ENCODE peak calls at places on chromosomes 3 and 15, in six cellular contexts. One of them, this sample, is unnamed.

GRCh38 chr15:77118787-77119410 is 48.0 kb upstream of the TSPAN3 start:
- DNase-seq in K562: peak; percentile 37
- DNase-seq in SK-N-SH: peak; percentile 55
- DNase-seq in HCT116: peak; percentile 36
- DNase-seq in HepG2: peak; percentile 59
- DNase-seq in GM12878: peak; percentile 32
- DNase-seq in this sample: peak; percentile 45

GRCh38 chr3:134423153-134423552 is 48.9 kb upstream of the AMOTL2 start:
- DNase-seq in HCT116: no peak
- DNase-seq in SK-N-SH: peak; percentile 25
- DNase-seq in GM12878: no peak
- DNase-seq in HepG2: no peak
- DNase-seq in K562: no peak
- DNase-seq in this sample: no peak

GRCh38 chr15:34514251-34514760 is 69.1 kb downstream of the GOLGA8B start:
- DNase-seq in HCT116: no peak
- DNase-seq in SK-N-SH: peak; percentile 79
- DNase-seq in K562: peak; percentile 66
- DNase-seq in HepG2: no peak
- DNase-seq in GM12878: no peak
- DNase-seq in this sample: no peak

GRCh38 chr15:59887211-59887610 is 116.9 kb upstream of the FOXB1 start:
- DNase-seq in SK-N-SH: no peak
- DNase-seq in HCT116: no peak
- DNase-seq in GM12878: no peak
- DNase-seq in K562: no peak
- DNase-seq in HepG2: no peak
- DNase-seq in this sample: no peak

GRCh38 chr3:41503998-41504623 is 304.8 kb downstream of the CTNNB1 start:
- DNase-seq in HCT116: no peak
- DNase-seq in HepG2: no peak
- DNase-seq in K562: no peak
- DNase-seq in GM12878: no peak
- DNase-seq in SK-N-SH: no peak
- DNase-seq in this sample: no peak

GRCh38 chr3:197331131-197331530 is 32.7 kb upstream of the DLG1 start:
- DNase-seq in HepG2: peak; percentile 33
- DNase-seq in HCT116: peak; percentile 27
- DNase-seq in SK-N-SH: no peak
- DNase-seq in GM12878: no peak
- DNase-seq in K562: peak; percentile 31
- DNase-seq in this sample: no peak

GRCh38 chr3:123385072-123385471 is 63.8 kb downstream of the ADCY5 start:
- DNase-seq in HCT116: no peak
- DNase-seq in SK-N-SH: no peak
- DNase-seq in HepG2: no peak
- DNase-seq in GM12878: no peak
- DNase-seq in K562: no peak
- DNase-seq in this sample: no peak

GRCh38 chr3:30680789-30681188 is 74.4 kb downstream of the TGFBR2 start:
- DNase-seq in HepG2: no peak
- DNase-seq in K562: no peak
- DNase-seq in HCT116: no peak
- DNase-seq in GM12878: no peak
- DNase-seq in SK-N-SH: peak; percentile 10
- DNase-seq in this sample: no peak

GRCh38 chr15:39944711-39945110 is 10.8 kb downstream of the EIF2AK4 start:
- DNase-seq in GM12878: no peak
- DNase-seq in HepG2: no peak
- DNase-seq in SK-N-SH: no peak
- DNase-seq in K562: no peak
- DNase-seq in HCT116: no peak
- DNase-seq in this sample: no peak

GRCh38 chr3:30752961-30753360 is 141.5 kb downstream of the GADL1 start:
- DNase-seq in K562: no peak
- DNase-seq in HCT116: no peak
- DNase-seq in GM12878: no peak
- DNase-seq in HepG2: peak; percentile 21
- DNase-seq in SK-N-SH: no peak
- DNase-seq in this sample: no peak

GRCh38 chr3:64496786-64497560 is 190.8 kb downstream of the ADAMTS9 start:
- DNase-seq in GM12878: no peak
- DNase-seq in HCT116: no peak
- DNase-seq in K562: no peak
- DNase-seq in SK-N-SH: no peak
- DNase-seq in HepG2: no peak
- DNase-seq in this sample: no peak

GRCh38 chr15:42591238-42591936 is 16.0 kb downstream of the STARD9 start:
- DNase-seq in GM12878: no peak
- DNase-seq in HCT116: no peak
- DNase-seq in HepG2: peak; percentile 84
- DNase-seq in SK-N-SH: peak; percentile 33
- DNase-seq in K562: peak; percentile 41
- DNase-seq in this sample: no peak

GRCh38 chr15:34318277-34319079 is 19.1 kb downstream of the SLC12A6 start:
- DNase-seq in HCT116: peak; percentile 50
- DNase-seq in K562: peak; percentile 62
- DNase-seq in SK-N-SH: no peak
- DNase-seq in HepG2: peak; percentile 78
- DNase-seq in GM12878: no peak
- DNase-seq in this sample: no peak

GRCh38 chr3:129911261-129911861 is 17.9 kb upstream of the TMCC1 start:
- DNase-seq in SK-N-SH: no peak
- DNase-seq in GM12878: no peak
- DNase-seq in K562: no peak
- DNase-seq in HepG2: no peak
- DNase-seq in HCT116: no peak
- DNase-seq in this sample: no peak

GRCh38 chr3:180408654-180409053 is 193.3 kb upstream of the TTC14 start:
- DNase-seq in SK-N-SH: no peak
- DNase-seq in GM12878: no peak
- DNase-seq in HepG2: no peak
- DNase-seq in HCT116: no peak
- DNase-seq in K562: no peak
- DNase-seq in this sample: peak; percentile 18

GRCh38 chr15:70362911-70363310 is 265.2 kb upstream of the TLE3 start:
- DNase-seq in SK-N-SH: peak; percentile 71
- DNase-seq in GM12878: no peak
- DNase-seq in HepG2: peak; percentile 17
- DNase-seq in HCT116: peak; percentile 8
- DNase-seq in K562: peak; percentile 27
- DNase-seq in this sample: no peak

GRCh38 chr3:5162102-5162501 is 25.4 kb upstream of the EDEM1 start:
- DNase-seq in GM12878: no peak
- DNase-seq in HCT116: peak; percentile 55
- DNase-seq in HepG2: peak; percentile 26
- DNase-seq in K562: no peak
- DNase-seq in SK-N-SH: no peak
- DNase-seq in this sample: no peak

GRCh38 chr3:172138792-172139507 is 99.6 kb downstream of the FNDC3B start:
- DNase-seq in SK-N-SH: no peak
- DNase-seq in K562: peak; percentile 67
- DNase-seq in GM12878: peak; percentile 89
- DNase-seq in HCT116: no peak
- DNase-seq in HepG2: peak; percentile 70
- DNase-seq in this sample: no peak

GRCh38 chr15:73870700-73871408 is 2.5 kb upstream of the TBC1D21 start:
- DNase-seq in GM12878: no peak
- DNase-seq in HepG2: no peak
- DNase-seq in SK-N-SH: no peak
- DNase-seq in K562: peak; percentile 47
- DNase-seq in HCT116: no peak
- DNase-seq in this sample: no peak

GRCh38 chr15:65790692-65791334 is 1.3 kb downstream of the DENND4A start:
- DNase-seq in HCT116: no peak
- DNase-seq in SK-N-SH: peak; percentile 35
- DNase-seq in GM12878: no peak
- DNase-seq in K562: no peak
- DNase-seq in HepG2: no peak
- DNase-seq in this sample: no peak

GRCh38 chr15:44719293-44719999 is 8.1 kb downstream of the B2M start:
- DNase-seq in HCT116: no peak
- DNase-seq in K562: peak; percentile 13
- DNase-seq in GM12878: peak; percentile 91
- DNase-seq in SK-N-SH: no peak
- DNase-seq in HepG2: peak; percentile 29
- DNase-seq in this sample: no peak

GRCh38 chr3:179867961-179868360 is 168.8 kb downstream of the PEX5L start:
- DNase-seq in HepG2: no peak
- DNase-seq in K562: no peak
- DNase-seq in GM12878: no peak
- DNase-seq in HCT116: no peak
- DNase-seq in SK-N-SH: no peak
- DNase-seq in this sample: no peak

GRCh38 chr3:77048186-77048585 is 8.3 kb downstream of the ROBO2 start:
- DNase-seq in SK-N-SH: no peak
- DNase-seq in K562: no peak
- DNase-seq in HepG2: no peak
- DNase-seq in HCT116: no peak
- DNase-seq in GM12878: no peak
- DNase-seq in this sample: no peak

GRCh38 chr3:56878046-56878445 is 76.3 kb upstream of the ARHGEF3 start:
- DNase-seq in SK-N-SH: no peak
- DNase-seq in GM12878: no peak
- DNase-seq in HCT116: no peak
- DNase-seq in K562: no peak
- DNase-seq in HepG2: no peak
- DNase-seq in this sample: no peak

GRCh38 chr3:43328653-43329052 is 42.3 kb downstream of the SNRK start:
- DNase-seq in HepG2: no peak
- DNase-seq in SK-N-SH: no peak
- DNase-seq in K562: no peak
- DNase-seq in GM12878: no peak
- DNase-seq in HCT116: no peak
- DNase-seq in this sample: no peak

GRCh38 chr15:62482715-62483429 is 317.8 kb upstream of the C2CD4B start:
- DNase-seq in SK-N-SH: peak; percentile 74
- DNase-seq in K562: peak; percentile 35
- DNase-seq in GM12878: peak; percentile 75
- DNase-seq in HCT116: peak; percentile 24
- DNase-seq in HepG2: peak; percentile 48
- DNase-seq in this sample: peak; percentile 15

GRCh38 chr15:84797801-84798200 is 19.4 kb upstream of the ALPK3 start:
- DNase-seq in HCT116: no peak
- DNase-seq in GM12878: no peak
- DNase-seq in SK-N-SH: no peak
- DNase-seq in HepG2: no peak
- DNase-seq in K562: no peak
- DNase-seq in this sample: no peak

GRCh38 chr15:32790352-32790999 is 72.7 kb downstream of the GREM1 start:
- DNase-seq in GM12878: no peak
- DNase-seq in HCT116: no peak
- DNase-seq in HepG2: peak; percentile 24
- DNase-seq in SK-N-SH: no peak
- DNase-seq in K562: no peak
- DNase-seq in this sample: no peak

GRCh38 chr3:49745986-49746385 is 22.2 kb upstream of the GMPPB start:
- DNase-seq in K562: no peak
- DNase-seq in HCT116: no peak
- DNase-seq in GM12878: no peak
- DNase-seq in HepG2: no peak
- DNase-seq in SK-N-SH: no peak
- DNase-seq in this sample: no peak

DNA sequence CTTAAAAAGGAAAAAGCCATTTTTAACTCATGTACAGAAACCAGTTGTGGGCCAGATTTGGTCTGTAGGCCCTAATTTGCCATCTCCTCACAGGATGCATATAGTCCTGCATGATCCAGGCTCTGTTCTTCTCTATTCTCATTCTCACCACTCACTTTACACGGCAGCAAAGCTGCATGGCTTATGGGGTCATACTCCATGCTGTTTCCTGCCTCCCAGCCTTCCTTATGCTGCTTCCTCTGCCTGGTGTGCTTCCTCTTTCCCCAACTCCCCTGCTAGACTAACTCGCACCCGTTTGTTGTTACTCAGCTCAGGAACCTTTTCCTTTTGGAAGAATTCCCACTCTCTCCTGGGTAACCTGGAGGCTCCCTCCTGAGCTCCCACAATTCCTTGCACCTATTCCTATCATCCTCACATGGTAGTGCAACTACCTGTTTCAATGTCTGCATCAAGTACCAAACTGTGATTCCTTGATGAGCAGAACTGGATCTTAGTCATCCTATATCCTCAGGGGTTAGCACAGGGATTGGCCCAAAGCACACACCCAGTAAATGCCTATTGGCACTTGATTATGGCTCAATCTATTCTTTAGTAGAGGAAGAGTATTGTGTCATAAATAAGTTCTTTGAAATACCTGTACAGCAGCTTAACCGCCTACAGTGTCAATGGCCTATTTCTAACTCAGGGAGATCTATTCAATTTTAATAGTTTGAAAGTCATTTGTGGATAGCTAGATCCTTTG is 172.1 kb upstream of the MITF start:
- DNase-seq in HCT116: no peak
- DNase-seq in SK-N-SH: no peak
- DNase-seq in K562: no peak
- DNase-seq in HepG2: no peak
- DNase-seq in GM12878: no peak
- DNase-seq in this sample: no peak
- TF ChIP-seq REST in HCT116: no peak
- TF ChIP-seq REST in SK-N-SH: no peak
- TF ChIP-seq REST in K562: no peak
- TF ChIP-seq REST in HepG2: no peak
- TF ChIP-seq REST in GM12878: no peak
- TF ChIP-seq REST in this sample: no peak

DNA sequence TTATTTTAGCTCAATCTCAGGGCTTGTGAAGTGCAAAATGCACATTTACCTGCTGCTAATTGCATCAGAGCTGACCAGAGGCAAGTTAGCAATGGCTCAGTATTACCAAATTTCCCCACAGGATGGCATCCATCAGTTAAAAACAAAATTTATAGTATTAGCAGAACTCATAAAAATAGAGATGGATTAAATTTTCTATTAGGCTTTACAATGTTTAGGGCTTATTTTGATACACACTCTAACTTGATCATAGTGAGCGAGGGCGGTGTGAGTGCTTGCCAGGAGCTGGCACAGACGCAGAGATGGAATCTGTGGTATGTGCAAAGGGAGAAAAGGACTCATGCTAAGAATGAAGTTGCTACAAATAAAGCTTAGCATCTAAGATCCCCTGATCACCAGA is 241.0 kb downstream of the NSUN3 start:
- DNase-seq in GM12878: no peak
- DNase-seq in SK-N-SH: no peak
- DNase-seq in K562: no peak
- DNase-seq in HepG2: no peak
- DNase-seq in HCT116: no peak
- DNase-seq in this sample: no peak
- TF ChIP-seq SIN3A in GM12878: no peak
- TF ChIP-seq SIN3A in SK-N-SH: no peak
- TF ChIP-seq SIN3A in K562: no peak
- TF ChIP-seq SIN3A in HepG2: no peak
- TF ChIP-seq SIN3A in HCT116: no peak
- TF ChIP-seq SIN3A in this sample: no peak

GRCh38 chr3:13879102-13879945 is 547 bp downstream of the WNT7A start:
- DNase-seq in HCT116: no peak
- DNase-seq in SK-N-SH: peak; percentile 66
- DNase-seq in HepG2: no peak
- DNase-seq in GM12878: no peak
- DNase-seq in K562: peak; percentile 18
- DNase-seq in this sample: no peak
- TF ChIP-seq REST in HCT116: no peak
- TF ChIP-seq REST in SK-N-SH: no peak
- TF ChIP-seq REST in HepG2: no peak
- TF ChIP-seq REST in GM12878: no peak
- TF ChIP-seq REST in K562: no peak
- TF ChIP-seq REST in this sample: no peak

GRCh38 chr3:48598323-48599076 is 3.4 kb upstream of the COL7A1 start:
- DNase-seq in GM12878: no peak
- DNase-seq in K562: no peak
- DNase-seq in HepG2: no peak
- DNase-seq in SK-N-SH: no peak
- DNase-seq in HCT116: no peak
- DNase-seq in this sample: no peak
- TF ChIP-seq SIN3A in GM12878: no peak
- TF ChIP-seq SIN3A in K562: no peak
- TF ChIP-seq SIN3A in HepG2: no peak
- TF ChIP-seq SIN3A in SK-N-SH: no peak
- TF ChIP-seq SIN3A in HCT116: no peak
- TF ChIP-seq SIN3A in this sample: no peak